ENCODE peak calls at places on chromosomes 3 and 15, in ten cellular contexts. S is mucosa of descending colon; O is Peyer's patch; U is adipocyte; C is cardiac muscle cell; W is right lobe of liver; G is ovary; Z is H9; A is CD8-positive, alpha-beta memory T cell; T is naive thymus-derived CD4-positive, alpha-beta T cell. L is an unnamed sample. For H3K4me1, the result is how much of the 10 kb centered on the place peaks cover.

GRCh38 chr15:74375303-74375693 is 7.9 kb upstream of the CYP11A1 start:
- DNase-seq in G (peak), U (peak), A (peak), T (peak), C (peak), Z (peak), O (peak), S (no peak), W (peak), L (peak)

GRCh38 chr3:126180477-126181397 is at the start of gene ALDH1L1:
- DNase-seq in G (peak), C (peak), A (no peak), U (peak), W (peak), O (peak), T (no peak), S (peak), Z (peak), L (peak)

GRCh38 chr15:34729056-34729455 is 25.7 kb downstream of the GJD2 start:
- DNase-seq in O (no peak), S (no peak), A (no peak), Z (no peak), T (no peak), W (no peak), C (no peak), G (no peak), U (no peak), L (no peak)

GRCh38 chr3:126133606-126134005 is 46.8 kb downstream of the ALDH1L1 start:
- DNase-seq in G (peak), W (peak), T (no peak), C (no peak), O (peak), Z (peak), A (no peak), U (no peak), S (peak), L (no peak)

GRCh38 chr3:154642066-154642619 is 212.2 kb upstream of the GPR149 start:
- DNase-seq in U (no peak), O (no peak), W (no peak), Z (no peak), S (no peak), G (no peak), T (no peak), A (no peak), C (no peak), L (no peak)

GRCh38 chr3:28320981-28321380 is 27.5 kb upstream of the ZCWPW2 start:
- DNase-seq in G (no peak), A (no peak), S (no peak), C (no peak), Z (no peak), W (no peak), U (no peak), T (no peak), O (no peak), L (no peak)

GRCh38 chr15:100920516-100921135 is 1.5 kb downstream of the LRRK1 start:
- DNase-seq in Z (no peak), A (no peak), T (no peak), G (no peak), C (peak), S (no peak), O (no peak), U (no peak), W (no peak), L (no peak)

GRCh38 chr3:112676659-112677234 is 35.8 kb upstream of the CCDC80 start:
- DNase-seq in U (peak), C (peak), Z (peak), W (peak), G (peak), A (peak), O (no peak), S (peak), T (peak), L (peak)

GRCh38 chr3:156273068-156273709 is 152.8 kb downstream of the KCNAB1 start:
- DNase-seq in S (no peak), U (no peak), Z (no peak), O (no peak), G (no peak), T (no peak), C (no peak), W (no peak), A (no peak), L (no peak)

GRCh38 chr3:87771338-87772059 is 287.3 kb downstream of the CGGBP1 start:
- DNase-seq in A (peak), U (peak), G (no peak), O (no peak), S (no peak), T (peak), C (peak), W (no peak), Z (peak), L (peak)

GRCh38 chr3:10394491-10395025 is 73.6 kb upstream of the SEC13 start:
- DNase-seq in U (no peak), C (no peak), Z (no peak), S (peak), G (no peak), O (peak), A (no peak), W (no peak), T (no peak), L (no peak)

GRCh38 chr15:81531971-81532370 is 158.0 kb upstream of the TMC3 start:
- DNase-seq in A (no peak), C (no peak), O (no peak), G (no peak), Z (no peak), T (no peak), W (no peak), U (peak), S (no peak), L (no peak)

GRCh38 chr3:67619966-67620365 is 34.4 kb downstream of the SUCLG2 start:
- DNase-seq in A (no peak), G (no peak), O (no peak), C (no peak), S (no peak), W (no peak), Z (no peak), U (no peak), T (no peak), L (no peak)

GRCh38 chr15:72797834-72798233 is 14.3 kb upstream of the ADPGK start:
- DNase-seq in W (no peak), A (no peak), Z (no peak), G (no peak), U (no peak), O (no peak), C (no peak), S (no peak), T (no peak), L (no peak)

GRCh38 chr3:162525052-162525451 is 1028.4 kb downstream of the OTOL1 start:
- DNase-seq in S (no peak), W (no peak), A (no peak), Z (no peak), T (no peak), G (no peak), C (no peak), O (no peak), U (peak), L (no peak)
- H3K4me1 ChIP-seq in S (under half), W (under half), A (under half), Z (under half), T (under half), G (under half), C (under half), O (under half), U (under half), L (under half)

GRCh38 chr15:90420488-90420850 is 32.4 kb downstream of the IQGAP1 start:
- DNase-seq in W (no peak), T (no peak), Z (no peak), C (no peak), U (no peak), S (no peak), O (no peak), G (no peak), A (no peak), L (no peak)
- H3K4me1 ChIP-seq in W (under half), T (under half), Z (under half), C (under half), U (half or more), S (under half), O (half or more), G (under half), A (under half), L (under half)

GRCh38 chr3:172063456-172064432 is 24.4 kb downstream of the FNDC3B start:
- DNase-seq in U (no peak), T (no peak), G (no peak), A (no peak), C (no peak), W (no peak), O (no peak), S (no peak), Z (no peak), L (no peak)

GRCh38 chr3:172067837-172068440 is 28.6 kb downstream of the FNDC3B start:
- DNase-seq in G (no peak), O (no peak), Z (no peak), T (no peak), S (no peak), C (no peak), U (no peak), A (no peak), W (no peak), L (no peak)

GRCh38 chr3:172066880-172067778 is 27.8 kb downstream of the FNDC3B start:
- DNase-seq in T (peak), G (no peak), C (no peak), Z (no peak), U (no peak), S (no peak), A (no peak), W (no peak), O (no peak), L (no peak)

GRCh38 chr3:172065967-172066762 is 26.8 kb downstream of the FNDC3B start:
- DNase-seq in O (no peak), T (no peak), C (no peak), A (no peak), U (peak), W (no peak), G (no peak), Z (no peak), S (no peak), L (peak)

GRCh38 chr3:172065534-172065933 is 26.2 kb downstream of the FNDC3B start:
- DNase-seq in C (no peak), Z (no peak), A (no peak), T (no peak), U (peak), G (no peak), O (no peak), W (no peak), S (no peak), L (no peak)
- H3K4me1 ChIP-seq in C (under half), Z (under half), A (under half), T (under half), U (half or more), G (under half), O (half or more), W (half or more), S (half or more), L (half or more)

DNA sequence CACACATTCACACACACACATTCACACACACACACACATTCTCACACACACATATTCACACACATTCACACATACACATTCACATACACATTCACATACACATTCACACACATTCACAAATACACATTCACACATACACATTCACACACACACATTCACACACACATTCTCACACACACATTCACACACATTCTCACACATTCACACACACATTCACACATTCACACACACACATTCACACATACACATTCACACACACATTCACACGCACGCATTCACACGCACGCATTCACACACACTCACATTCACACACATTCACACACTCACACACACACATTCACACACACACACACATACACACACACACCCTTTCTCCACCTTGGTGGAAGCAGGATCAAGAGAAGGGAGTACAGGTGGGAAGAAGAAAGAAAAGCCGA is 5.7 kb upstream of the HAPLN3 start:
- DNase-seq in S (no peak), Z (no peak), O (no peak), C (no peak), G (no peak), A (no peak), U (no peak), T (no peak), W (no peak), L (no peak)
- H3K4me1 ChIP-seq in S (under half), Z (under half), O (under half), C (under half), G (under half), A (half or more), U (under half), T (half or more), W (under half), L (under half)

GRCh38 chr3:179421500-179421899 is 29.8 kb downstream of the GNB4 start:
- DNase-seq in S (no peak), G (no peak), O (no peak), C (peak), U (peak), T (no peak), W (no peak), Z (no peak), A (no peak), L (peak)

GRCh38 chr3:179415377-179415776 is 35.9 kb downstream of the GNB4 start:
- DNase-seq in S (no peak), C (no peak), O (no peak), G (no peak), U (no peak), Z (no peak), W (no peak), A (no peak), T (no peak), L (no peak)

GRCh38 chr3:179418610-179419009 is 32.7 kb downstream of the GNB4 start:
- DNase-seq in U (no peak), T (no peak), S (no peak), W (no peak), G (no peak), Z (no peak), O (no peak), C (no peak), A (no peak), L (no peak)

GRCh38 chr3:179414804-179415203 is 36.5 kb downstream of the GNB4 start:
- DNase-seq in O (no peak), C (no peak), W (no peak), U (no peak), S (no peak), Z (no peak), T (no peak), A (no peak), G (no peak), L (no peak)

GRCh38 chr3:179416681-179417080 is 34.6 kb downstream of the GNB4 start:
- DNase-seq in Z (no peak), W (no peak), C (no peak), G (no peak), O (no peak), S (no peak), U (peak), A (no peak), T (no peak), L (no peak)
- H3K4me1 ChIP-seq in Z (under half), W (under half), C (under half), G (under half), O (under half), S (under half), U (under half), A (under half), T (under half), L (under half)

GRCh38 chr3:152261329-152261728 is 7.4 kb upstream of the MBNL1 start:
- DNase-seq in C (no peak), U (no peak), Z (no peak), W (no peak), O (no peak), G (no peak), T (no peak), A (no peak), S (no peak), L (no peak)

GRCh38 chr3:152267319-152267689 is 1.4 kb upstream of the MBNL1 start:
- DNase-seq in W (no peak), U (no peak), A (no peak), Z (no peak), T (no peak), S (no peak), G (no peak), C (no peak), O (no peak), L (no peak)

GRCh38 chr3:152267831-152268500 is 763 bp upstream of the MBNL1 start:
- DNase-seq in G (no peak), O (no peak), S (no peak), U (peak), C (no peak), T (no peak), Z (no peak), A (no peak), W (no peak), L (no peak)

GRCh38 chr3:152263711-152264110 is 5.0 kb upstream of the MBNL1 start:
- DNase-seq in S (no peak), C (no peak), G (no peak), Z (no peak), T (no peak), O (no peak), W (no peak), A (no peak), U (no peak), L (no peak)

DNA sequence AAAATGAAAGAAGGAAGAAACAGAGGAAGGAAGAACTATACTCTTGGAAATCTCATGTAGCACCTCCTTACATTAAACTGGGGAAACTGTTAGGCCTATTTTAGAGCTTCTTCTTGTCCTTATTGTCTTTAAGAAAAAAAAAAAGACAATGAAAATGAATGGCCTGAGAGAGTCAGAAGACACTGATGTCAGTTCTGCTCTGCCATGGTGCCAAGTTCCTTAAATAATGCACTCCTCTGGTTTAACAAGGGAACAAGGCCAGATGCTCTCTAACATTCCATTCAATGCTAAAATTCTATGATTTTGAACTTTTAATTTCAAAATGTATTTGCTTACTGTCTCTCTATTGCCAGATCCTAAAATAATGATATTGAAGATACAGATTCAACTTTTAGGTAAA is 4.4 kb upstream of the MBNL1 start:
- DNase-seq in C (no peak), Z (no peak), O (no peak), U (no peak), T (no peak), G (no peak), S (no peak), W (no peak), A (no peak), L (no peak)
- H3K4me1 ChIP-seq in C (under half), Z (under half), O (under half), U (under half), T (half or more), G (under half), S (under half), W (under half), A (half or more), L (under half)

L was measured in Caco-2.